ENCODE peak calls at places on chromosomes 2 and 18, in four cellular contexts. N is psoas muscle, E is amygdala, I is KBM-7. V is an unnamed sample.

GRCh38 chr18:30940952-30941539 is 101.5 kb downstream of the DSC3 start:
- DNase-seq in N (no peak), E (no peak), I (no peak), V (no peak)

GRCh38 chr2:67845557-67846114 is 217.2 kb downstream of the C1D start:
- DNase-seq in N (no peak), E (no peak), I (no peak), V (no peak)

GRCh38 chr2:50556934-50557575 is 474.9 kb downstream of the NRXN1 start:
- DNase-seq in N (no peak), E (no peak), I (no peak), V (no peak)

GRCh38 chr2:118388771-118389170 is 300.5 kb downstream of the INSIG2 start:
- DNase-seq in N (no peak), E (no peak), I (no peak), V (no peak)

GRCh38 chr2:86366651-86367500 is 29.4 kb upstream of the REEP1 start:
- DNase-seq in N (no peak), E (no peak), I (no peak), V (no peak)

GRCh38 chr2:161426788-161427412 is 10.8 kb downstream of the TBR1 start:
- DNase-seq in N (no peak), E (no peak), I (no peak), V (no peak)

GRCh38 chr2:234278556-234279286 is 218.2 kb downstream of the ARL4C start:
- DNase-seq in N (no peak), E (no peak), I (no peak), V (no peak)

GRCh38 chr2:73918856-73919255 is 7.8 kb upstream of the DGUOK start:
- DNase-seq in N (no peak), E (no peak), I (no peak), V (no peak)

GRCh38 chr2:101520246-101520645 is 45.3 kb upstream of the RFX8 start:
- DNase-seq in N (no peak), E (no peak), I (no peak), V (no peak)

GRCh38 chr2:72457801-72458516 is 310.3 kb upstream of the CYP26B1 start:
- DNase-seq in N (no peak), E (no peak), I (no peak), V (no peak)

GRCh38 chr18:377088-377487 is 109.2 kb upstream of the THOC1 start:
- DNase-seq in N (no peak), E (no peak), I (no peak), V (no peak)

GRCh38 chr2:118112771-118113334 is 24.6 kb downstream of the INSIG2 start:
- DNase-seq in N (no peak), E (no peak), I (no peak), V (no peak)

GRCh38 chr2:42474765-42475454 is 18.9 kb downstream of the KCNG3 start:
- DNase-seq in N (no peak), E (no peak), I (no peak), V (no peak)

GRCh38 chr2:106189325-106189724 is 4.8 kb downstream of the UXS1 start:
- DNase-seq in N (no peak), E (no peak), I (peak), V (no peak)

GRCh38 chr2:150101947-150102346 is 385.5 kb downstream of the RND3 start:
- DNase-seq in N (no peak), E (no peak), I (no peak), V (no peak)

GRCh38 chr2:31529256-31529655 is 51.5 kb downstream of the SRD5A2 start:
- DNase-seq in N (no peak), E (no peak), I (no peak), V (no peak)

GRCh38 chr18:1306641-1307040 is 402.0 kb downstream of the ADCYAP1 start:
- DNase-seq in N (no peak), E (no peak), I (no peak), V (no peak)

GRCh38 chr2:238964544-238965113 is 116.7 kb downstream of the TWIST2 start:
- DNase-seq in N (no peak), E (no peak), I (no peak), V (no peak)

GRCh38 chr2:201797175-201797840 is 9.0 kb upstream of the CDK15 start:
- DNase-seq in N (no peak), E (no peak), I (no peak), V (no peak)

V was measured in right atrium auricular region.